ENCODE peak calls at places on chromosomes 7 and 10, in nine cellular contexts. One of them, this sample, is unnamed. For H3K27me3 and H3K9me3, the result is how much of the 10 kb centered on the place peaks cover.

GRCh38 chr10:125054216-125054615 is 106.1 kb downstream of the CTBP2 start:
- DNase-seq in HCT116: no peak
- DNase-seq in colonic mucosa: no peak
- DNase-seq in left ventricle myocardium inferior: no peak
- DNase-seq in SK-N-SH: no peak
- DNase-seq in heart right ventricle: no peak
- DNase-seq in fibroblast of lung: no peak
- DNase-seq in adrenal gland: no peak
- DNase-seq in psoas muscle: no peak
- DNase-seq in this sample: no peak

GRCh38 chr10:5095687-5096086 is 1.5 kb downstream of the AKR1C3 start:
- DNase-seq in adrenal gland: no peak
- DNase-seq in psoas muscle: no peak
- DNase-seq in heart right ventricle: no peak
- DNase-seq in colonic mucosa: no peak
- DNase-seq in left ventricle myocardium inferior: no peak
- DNase-seq in HCT116: no peak
- DNase-seq in fibroblast of lung: no peak
- DNase-seq in SK-N-SH: no peak
- DNase-seq in this sample: no peak

GRCh38 chr7:140983802-140984201 is 30.9 kb downstream of the MRPS33 start:
- DNase-seq in colonic mucosa: peak
- DNase-seq in psoas muscle: no peak
- DNase-seq in adrenal gland: no peak
- DNase-seq in fibroblast of lung: peak
- DNase-seq in left ventricle myocardium inferior: no peak
- DNase-seq in SK-N-SH: no peak
- DNase-seq in HCT116: peak
- DNase-seq in heart right ventricle: no peak
- DNase-seq in this sample: no peak

GRCh38 chr10:94279835-94280709 is 82.7 kb downstream of the NOC3L start:
- DNase-seq in HCT116: peak
- DNase-seq in adrenal gland: peak
- DNase-seq in heart right ventricle: peak
- DNase-seq in left ventricle myocardium inferior: peak
- DNase-seq in colonic mucosa: peak
- DNase-seq in SK-N-SH: peak
- DNase-seq in psoas muscle: peak
- DNase-seq in fibroblast of lung: peak
- DNase-seq in this sample: peak

GRCh38 chr7:47104206-47104549 is 477.7 kb downstream of the TNS3 start:
- DNase-seq in colonic mucosa: no peak
- DNase-seq in psoas muscle: no peak
- DNase-seq in SK-N-SH: no peak
- DNase-seq in fibroblast of lung: no peak
- DNase-seq in left ventricle myocardium inferior: no peak
- DNase-seq in HCT116: no peak
- DNase-seq in heart right ventricle: no peak
- DNase-seq in adrenal gland: no peak
- DNase-seq in this sample: no peak

GRCh38 chr10:48456808-48457761 is 147.8 kb downstream of the ARHGAP22 start:
- DNase-seq in heart right ventricle: no peak
- DNase-seq in psoas muscle: peak
- DNase-seq in colonic mucosa: peak
- DNase-seq in left ventricle myocardium inferior: no peak
- DNase-seq in fibroblast of lung: no peak
- DNase-seq in HCT116: no peak
- DNase-seq in adrenal gland: no peak
- DNase-seq in SK-N-SH: peak
- DNase-seq in this sample: no peak

GRCh38 chr10:30719832-30720231 is 90.3 kb upstream of the LYZL2 start:
- DNase-seq in heart right ventricle: no peak
- DNase-seq in colonic mucosa: no peak
- DNase-seq in left ventricle myocardium inferior: no peak
- DNase-seq in adrenal gland: no peak
- DNase-seq in psoas muscle: no peak
- DNase-seq in SK-N-SH: peak
- DNase-seq in fibroblast of lung: no peak
- DNase-seq in HCT116: no peak
- DNase-seq in this sample: no peak

GRCh38 chr7:73719806-73720169 is 319 bp upstream of the STX1A start:
- DNase-seq in colonic mucosa: no peak
- DNase-seq in adrenal gland: peak
- DNase-seq in SK-N-SH: no peak
- DNase-seq in heart right ventricle: no peak
- DNase-seq in psoas muscle: no peak
- DNase-seq in HCT116: no peak
- DNase-seq in left ventricle myocardium inferior: no peak
- DNase-seq in fibroblast of lung: no peak
- DNase-seq in this sample: no peak

GRCh38 chr7:85204061-85204460 is 17.2 kb upstream of the SEMA3D start:
- DNase-seq in psoas muscle: no peak
- DNase-seq in heart right ventricle: no peak
- DNase-seq in HCT116: no peak
- DNase-seq in left ventricle myocardium inferior: no peak
- DNase-seq in adrenal gland: no peak
- DNase-seq in SK-N-SH: no peak
- DNase-seq in fibroblast of lung: no peak
- DNase-seq in colonic mucosa: no peak
- DNase-seq in this sample: no peak

GRCh38 chr10:132743925-132744490 is 41.9 kb downstream of the NKX6-2 start:
- DNase-seq in colonic mucosa: no peak
- DNase-seq in heart right ventricle: no peak
- DNase-seq in left ventricle myocardium inferior: no peak
- DNase-seq in fibroblast of lung: no peak
- DNase-seq in HCT116: no peak
- DNase-seq in adrenal gland: no peak
- DNase-seq in SK-N-SH: no peak
- DNase-seq in psoas muscle: no peak
- DNase-seq in this sample: no peak

GRCh38 chr10:122658356-122659049 is 41.1 kb downstream of the C10orf120 start:
- DNase-seq in fibroblast of lung: no peak
- DNase-seq in heart right ventricle: no peak
- DNase-seq in SK-N-SH: no peak
- DNase-seq in colonic mucosa: no peak
- DNase-seq in psoas muscle: no peak
- DNase-seq in left ventricle myocardium inferior: no peak
- DNase-seq in HCT116: no peak
- DNase-seq in adrenal gland: no peak
- DNase-seq in this sample: no peak

GRCh38 chr10:110833234-110833940 is 38.3 kb upstream of the PDCD4 start:
- DNase-seq in psoas muscle: no peak
- DNase-seq in left ventricle myocardium inferior: no peak
- DNase-seq in colonic mucosa: no peak
- DNase-seq in adrenal gland: no peak
- DNase-seq in SK-N-SH: no peak
- DNase-seq in heart right ventricle: no peak
- DNase-seq in fibroblast of lung: no peak
- DNase-seq in HCT116: no peak
- DNase-seq in this sample: no peak

GRCh38 chr7:113078321-113078720 is 8.3 kb downstream of the GPR85 start:
- DNase-seq in fibroblast of lung: no peak
- DNase-seq in HCT116: no peak
- DNase-seq in colonic mucosa: no peak
- DNase-seq in SK-N-SH: no peak
- DNase-seq in psoas muscle: no peak
- DNase-seq in left ventricle myocardium inferior: no peak
- DNase-seq in adrenal gland: no peak
- DNase-seq in heart right ventricle: no peak
- DNase-seq in this sample: no peak

GRCh38 chr10:69696073-69696731 is 66.2 kb downstream of the FAM241B start:
- DNase-seq in left ventricle myocardium inferior: peak
- DNase-seq in adrenal gland: peak
- DNase-seq in psoas muscle: no peak
- DNase-seq in SK-N-SH: no peak
- DNase-seq in fibroblast of lung: peak
- DNase-seq in colonic mucosa: no peak
- DNase-seq in HCT116: peak
- DNase-seq in heart right ventricle: no peak
- DNase-seq in this sample: peak

GRCh38 chr10:9211228-9211627 is 1156.7 kb downstream of the GATA3 start:
- DNase-seq in colonic mucosa: no peak
- DNase-seq in heart right ventricle: no peak
- DNase-seq in HCT116: no peak
- DNase-seq in SK-N-SH: no peak
- DNase-seq in adrenal gland: no peak
- DNase-seq in fibroblast of lung: peak
- DNase-seq in psoas muscle: no peak
- DNase-seq in left ventricle myocardium inferior: no peak
- DNase-seq in this sample: no peak

GRCh38 chr7:113582471-113582870 is 336.3 kb downstream of the PPP1R3A start:
- DNase-seq in fibroblast of lung: peak
- DNase-seq in heart right ventricle: no peak
- DNase-seq in HCT116: no peak
- DNase-seq in colonic mucosa: no peak
- DNase-seq in SK-N-SH: no peak
- DNase-seq in left ventricle myocardium inferior: no peak
- DNase-seq in adrenal gland: no peak
- DNase-seq in psoas muscle: no peak
- DNase-seq in this sample: peak

GRCh38 chr10:4242561-4243035 is 457.6 kb upstream of the KLF6 start:
- DNase-seq in psoas muscle: no peak
- DNase-seq in left ventricle myocardium inferior: peak
- DNase-seq in adrenal gland: no peak
- DNase-seq in fibroblast of lung: peak
- DNase-seq in HCT116: peak
- DNase-seq in SK-N-SH: no peak
- DNase-seq in heart right ventricle: peak
- DNase-seq in colonic mucosa: no peak
- DNase-seq in this sample: peak

GRCh38 chr7:2117681-2118045 is 115.1 kb downstream of the MAD1L1 start:
- DNase-seq in fibroblast of lung: no peak
- DNase-seq in heart right ventricle: no peak
- DNase-seq in adrenal gland: no peak
- DNase-seq in HCT116: no peak
- DNase-seq in SK-N-SH: no peak
- DNase-seq in psoas muscle: no peak
- DNase-seq in left ventricle myocardium inferior: no peak
- DNase-seq in colonic mucosa: no peak
- DNase-seq in this sample: no peak

GRCh38 chr10:32982293-32982709 is 24.3 kb upstream of the ITGB1 start:
- DNase-seq in HCT116: no peak
- DNase-seq in adrenal gland: no peak
- DNase-seq in heart right ventricle: no peak
- DNase-seq in psoas muscle: no peak
- DNase-seq in fibroblast of lung: peak
- DNase-seq in colonic mucosa: no peak
- DNase-seq in SK-N-SH: no peak
- DNase-seq in left ventricle myocardium inferior: no peak
- DNase-seq in this sample: peak

GRCh38 chr10:71587941-71588573 is 131.5 kb downstream of the C10orf105 start:
- DNase-seq in HCT116: no peak
- DNase-seq in psoas muscle: no peak
- DNase-seq in SK-N-SH: no peak
- DNase-seq in fibroblast of lung: no peak
- DNase-seq in heart right ventricle: no peak
- DNase-seq in left ventricle myocardium inferior: no peak
- DNase-seq in colonic mucosa: no peak
- DNase-seq in adrenal gland: no peak
- DNase-seq in this sample: no peak
- H3K27me3 ChIP-seq in HCT116: under half
- H3K27me3 ChIP-seq in psoas muscle: under half
- H3K27me3 ChIP-seq in SK-N-SH: under half
- H3K27me3 ChIP-seq in fibroblast of lung: under half
- H3K27me3 ChIP-seq in heart right ventricle: under half
- H3K27me3 ChIP-seq in left ventricle myocardium inferior: under half
- H3K27me3 ChIP-seq in colonic mucosa: under half
- H3K27me3 ChIP-seq in adrenal gland: under half
- H3K27me3 ChIP-seq in this sample: under half

DNA sequence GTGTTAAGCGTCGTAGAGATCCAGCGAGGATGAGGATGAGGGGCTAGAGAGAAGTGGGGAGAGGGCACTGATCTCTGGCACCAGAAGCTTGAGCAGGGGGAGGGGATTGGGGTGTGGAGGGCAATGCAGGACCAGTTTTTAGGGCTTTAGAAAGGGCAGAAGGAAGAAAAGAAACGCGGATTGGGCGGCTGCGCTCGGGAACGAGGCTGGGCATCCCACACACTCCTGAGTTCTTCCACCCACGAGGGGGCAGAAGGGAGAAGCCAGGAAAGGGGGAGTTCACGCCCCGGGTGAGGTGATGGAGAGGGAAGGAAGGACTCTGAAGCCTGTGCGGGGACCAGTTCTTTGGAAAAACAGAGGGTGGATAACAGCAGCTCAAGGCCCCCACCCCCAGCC is 6.1 kb upstream of the VGF start:
- DNase-seq in left ventricle myocardium inferior: no peak
- DNase-seq in heart right ventricle: no peak
- DNase-seq in psoas muscle: no peak
- DNase-seq in fibroblast of lung: no peak
- DNase-seq in adrenal gland: no peak
- DNase-seq in SK-N-SH: peak
- DNase-seq in HCT116: no peak
- DNase-seq in colonic mucosa: no peak
- DNase-seq in this sample: no peak
- H3K4me3 ChIP-seq in left ventricle myocardium inferior: no peak
- H3K4me3 ChIP-seq in heart right ventricle: no peak
- H3K4me3 ChIP-seq in psoas muscle: no peak
- H3K4me3 ChIP-seq in fibroblast of lung: no peak
- H3K4me3 ChIP-seq in adrenal gland: no peak
- H3K4me3 ChIP-seq in SK-N-SH: no peak
- H3K4me3 ChIP-seq in HCT116: no peak
- H3K4me3 ChIP-seq in colonic mucosa: no peak
- H3K4me3 ChIP-seq in this sample: no peak

GRCh38 chr7:36941359-36941758 is 217.1 kb upstream of the AOAH start:
- DNase-seq in HCT116: no peak
- DNase-seq in SK-N-SH: no peak
- DNase-seq in heart right ventricle: no peak
- DNase-seq in fibroblast of lung: no peak
- DNase-seq in left ventricle myocardium inferior: no peak
- DNase-seq in adrenal gland: no peak
- DNase-seq in colonic mucosa: no peak
- DNase-seq in psoas muscle: no peak
- DNase-seq in this sample: no peak
- H3K9me3 ChIP-seq in HCT116: under half
- H3K9me3 ChIP-seq in SK-N-SH: under half
- H3K9me3 ChIP-seq in heart right ventricle: half or more
- H3K9me3 ChIP-seq in fibroblast of lung: under half
- H3K9me3 ChIP-seq in left ventricle myocardium inferior: half or more
- H3K9me3 ChIP-seq in adrenal gland: under half
- H3K9me3 ChIP-seq in colonic mucosa: under half
- H3K9me3 ChIP-seq in psoas muscle: under half
- H3K9me3 ChIP-seq in this sample: under half

DNA sequence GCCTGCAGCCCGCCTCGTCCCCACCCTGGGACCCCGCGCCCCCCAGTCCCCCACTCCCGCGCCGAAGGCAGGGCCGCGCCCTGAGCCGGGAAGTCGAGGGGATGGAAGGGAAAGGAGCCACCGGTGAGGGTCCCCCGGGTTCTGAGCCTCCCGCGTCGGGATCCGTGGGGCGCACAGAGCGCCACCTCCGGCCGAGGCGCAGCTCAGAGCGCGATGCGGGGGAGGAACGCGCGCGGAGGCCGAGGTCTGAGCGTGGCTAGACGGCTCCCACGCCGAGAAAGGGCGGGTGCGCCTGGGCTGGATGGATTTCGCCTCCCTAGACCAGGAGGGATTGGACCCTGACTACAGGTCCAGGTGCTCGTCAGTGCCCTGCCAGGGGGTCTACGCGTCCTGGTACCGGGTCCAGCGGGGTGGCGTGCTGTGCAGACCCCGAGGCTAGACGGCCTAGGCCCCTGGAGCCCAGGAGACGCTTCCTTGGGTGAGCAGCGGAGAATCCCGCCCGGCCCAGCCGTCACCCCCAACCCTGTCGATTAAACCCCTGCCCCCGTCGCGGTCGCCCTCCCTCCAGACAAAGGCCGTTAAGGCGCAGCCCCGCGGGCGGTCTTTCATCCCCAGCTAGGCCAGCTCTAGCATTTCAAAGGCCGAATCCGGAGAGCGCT is 986 bp upstream of the PDGFA start:
- DNase-seq in colonic mucosa: no peak
- DNase-seq in left ventricle myocardium inferior: no peak
- DNase-seq in heart right ventricle: peak
- DNase-seq in HCT116: no peak
- DNase-seq in SK-N-SH: no peak
- DNase-seq in fibroblast of lung: no peak
- DNase-seq in psoas muscle: no peak
- DNase-seq in adrenal gland: no peak
- DNase-seq in this sample: no peak
- H3K27me3 ChIP-seq in colonic mucosa: under half
- H3K27me3 ChIP-seq in left ventricle myocardium inferior: half or more
- H3K27me3 ChIP-seq in heart right ventricle: under half
- H3K27me3 ChIP-seq in HCT116: under half
- H3K27me3 ChIP-seq in SK-N-SH: under half
- H3K27me3 ChIP-seq in fibroblast of lung: under half
- H3K27me3 ChIP-seq in psoas muscle: under half
- H3K27me3 ChIP-seq in adrenal gland: under half
- H3K27me3 ChIP-seq in this sample: under half

This sample was measured in MG63.